ENCODE peak calls at places on chromosomes 5 and 9, in nine cellular contexts. R, B, W, O, E, Y, C, X and J are unnamed samples.

GRCh38 chr5:81194633-81195333 is 38.3 kb upstream of the CKMT2 start:
- DNase-seq in X (peak; percentile 43), C (peak; percentile 83), B (peak; percentile 79), Y (peak; percentile 81), R (peak; percentile 67), E (peak; percentile 83), W (peak; percentile 78), O (no peak), J (peak; percentile 77)

GRCh38 chr5:56607074-56607473 is 208.3 kb upstream of the MAP3K1 start:
- DNase-seq in E (no peak), O (no peak), X (no peak), W (no peak), Y (no peak), R (peak; percentile 40), B (no peak), C (no peak), J (no peak)

GRCh38 chr9:76716270-76716669 is 48.0 kb upstream of the PCA3 start:
- DNase-seq in R (peak; percentile 53), Y (no peak), W (no peak), C (peak; percentile 43), X (no peak), E (no peak), B (no peak), O (no peak), J (no peak)

GRCh38 chr5:138468133-138468965 is 3.1 kb downstream of the EGR1 start:
- DNase-seq in E (no peak), Y (no peak), W (no peak), R (peak; percentile 29), O (no peak), C (peak; percentile 30), X (peak; percentile 41), B (peak; percentile 59), J (no peak)

GRCh38 chr9:19785230-19785629 is 3.6 kb downstream of the SLC24A2 start:
- DNase-seq in O (no peak), W (no peak), X (no peak), C (no peak), R (no peak), E (no peak), B (no peak), Y (no peak), J (no peak)

GRCh38 chr9:35679766-35680330 is 6.1 kb downstream of the CA9 start:
- DNase-seq in O (no peak), C (no peak), E (no peak), Y (no peak), X (no peak), B (no peak), W (no peak), R (peak; percentile 47), J (no peak)

GRCh38 chr5:32854473-32854872 is 143.4 kb downstream of the NPR3 start:
- DNase-seq in R (no peak), W (no peak), B (no peak), Y (no peak), E (no peak), X (no peak), C (no peak), O (no peak), J (no peak)

GRCh38 chr5:68682400-68683152 is 411.2 kb upstream of the SLC30A5 start:
- DNase-seq in X (no peak), C (no peak), B (peak; percentile 67), R (no peak), O (peak; percentile 48), W (no peak), Y (no peak), E (peak; percentile 79), J (no peak)

GRCh38 chr5:141875795-141876627 is 2.2 kb downstream of the PCDH1 start:
- DNase-seq in Y (no peak), C (no peak), W (peak; percentile 54), O (no peak), R (no peak), E (peak; percentile 84), B (no peak), X (no peak), J (no peak)
- H3K4me3 ChIP-seq in Y (peak overlapping the region; percentile 79), C (no peak overlapping the region), W (peak overlapping the region; percentile 40), O (peak overlapping the region; percentile 36), R (no peak overlapping the region), E (peak overlapping the region; percentile 73), B (peak overlapping the region; percentile 64), X (no peak overlapping the region), J (peak overlapping the region; percentile 39)

GRCh38 chr5:60688980-60689379 is 11.0 kb downstream of the DEPDC1B start:
- DNase-seq in R (no peak), Y (no peak), O (no peak), E (no peak), X (no peak), C (no peak), B (no peak), W (no peak), J (no peak)

GRCh38 chr5:60685028-60685427 is 14.9 kb downstream of the DEPDC1B start:
- DNase-seq in E (no peak), X (no peak), B (no peak), Y (no peak), C (no peak), O (no peak), W (no peak), R (no peak), J (no peak)

GRCh38 chr5:60686164-60686563 is 13.8 kb downstream of the DEPDC1B start:
- DNase-seq in W (no peak), O (no peak), X (no peak), R (no peak), B (no peak), Y (no peak), C (no peak), E (no peak), J (no peak)

GRCh38 chr5:60685700-60686099 is 14.3 kb downstream of the DEPDC1B start:
- DNase-seq in E (no peak), X (no peak), B (no peak), W (no peak), Y (no peak), R (no peak), O (no peak), C (no peak), J (no peak)

DNA sequence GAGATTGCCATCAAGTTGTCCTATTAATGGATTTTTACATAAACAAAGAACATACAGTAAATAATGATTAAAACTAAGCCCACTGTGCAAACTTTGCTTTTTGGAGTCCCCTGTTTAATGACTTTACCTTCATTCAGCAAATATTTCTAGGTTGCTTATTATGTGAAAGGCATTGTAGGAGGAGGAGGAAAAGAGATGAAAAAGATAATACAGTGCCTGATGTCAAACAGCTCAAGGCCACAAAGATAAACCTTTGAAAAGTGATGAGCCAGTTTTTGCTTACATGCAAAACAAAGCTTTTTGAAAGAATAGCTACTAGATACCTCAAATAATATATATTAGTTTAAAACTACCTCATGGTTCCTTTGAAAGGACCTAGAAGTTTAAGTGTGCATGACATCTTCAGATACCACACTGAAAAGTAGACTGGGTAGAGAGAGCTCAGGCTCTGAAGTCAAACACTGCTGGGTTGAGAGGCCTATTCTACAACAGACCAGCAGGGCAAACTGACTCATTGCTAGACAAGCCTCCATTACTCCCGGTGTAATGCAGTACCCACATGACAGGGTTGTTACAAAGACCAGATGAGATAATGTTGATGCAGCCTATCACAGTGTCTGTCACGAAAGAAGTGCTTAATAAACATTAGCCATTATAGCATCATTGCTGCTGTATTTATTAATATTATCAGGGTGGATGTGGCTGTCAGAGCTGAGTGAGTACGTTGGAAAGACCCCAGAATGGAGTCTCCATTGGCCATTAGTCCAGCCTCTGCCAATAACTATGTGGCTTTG is 11.8 kb downstream of the DEPDC1B start:
- DNase-seq in C (peak; percentile 51), Y (no peak), W (no peak), R (peak; percentile 50), O (peak; percentile 16), E (no peak), B (peak; percentile 75), X (peak; percentile 34), J (no peak)
- TF ChIP-seq CTCF in C (peak; percentile 63), Y (no peak), W (no peak), R (peak; percentile 59), O (peak; percentile 46), E (peak; percentile 31), B (peak; percentile 16), X (peak; percentile 65), J (no peak)

GRCh38 chr5:43647789-43648188 is 44.8 kb downstream of the NNT start:
- DNase-seq in W (no peak), R (no peak), O (no peak), E (no peak), C (no peak), B (no peak), X (no peak), Y (no peak), J (no peak)

GRCh38 chr5:43649256-43649655 is 46.3 kb downstream of the NNT start:
- DNase-seq in X (no peak), R (peak; percentile 78), C (peak; percentile 79), Y (no peak), E (no peak), B (no peak), W (no peak), O (no peak), J (no peak)

GRCh38 chr5:43652537-43653302 is 49.7 kb downstream of the NNT start:
- DNase-seq in X (no peak), O (no peak), E (no peak), W (no peak), B (no peak), Y (peak; percentile 41), C (no peak), R (no peak), J (no peak)

GRCh38 chr5:43646997-43647396 is 44.0 kb downstream of the NNT start:
- DNase-seq in C (peak; percentile 32), W (no peak), Y (no peak), X (no peak), O (no peak), B (peak; percentile 8), R (no peak), E (no peak), J (no peak)

DNA sequence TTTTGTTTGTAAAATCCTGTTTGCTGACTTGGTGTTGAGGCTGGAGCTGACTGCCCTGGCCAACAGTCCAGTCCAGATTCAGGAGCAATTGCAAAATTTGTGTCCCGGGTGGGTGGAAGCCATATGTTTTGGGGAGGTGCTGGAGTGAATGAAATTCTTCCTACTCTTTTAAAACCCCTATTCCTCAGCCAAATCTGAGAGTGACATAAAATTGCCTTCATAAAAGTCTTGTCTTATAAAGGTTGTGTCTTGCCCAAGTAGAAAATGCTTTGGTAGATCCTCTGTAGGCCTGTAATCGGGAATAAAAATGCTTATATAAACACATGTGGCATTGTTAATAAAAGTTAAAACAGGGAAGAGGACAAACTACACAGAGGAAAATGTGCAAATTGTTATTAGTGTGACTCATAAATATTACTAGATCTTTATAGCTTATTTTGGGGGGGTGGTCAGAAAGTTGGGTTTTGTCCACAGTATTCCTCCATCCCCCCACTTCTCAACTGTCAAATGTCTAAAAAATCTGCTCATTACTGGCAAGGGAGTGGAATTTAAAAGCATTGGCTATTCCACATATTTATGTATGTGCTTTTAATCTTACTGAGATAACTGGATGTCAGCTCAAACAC is 45.6 kb downstream of the NNT start:
- DNase-seq in Y (no peak), E (no peak), W (no peak), B (no peak), R (no peak), C (no peak), O (no peak), X (no peak), J (peak; percentile 51)
- H3K4me3 ChIP-seq in Y (no peak overlapping the region), E (no peak overlapping the region), W (no peak overlapping the region), B (no peak overlapping the region), R (no peak overlapping the region), C (no peak overlapping the region), O (no peak overlapping the region), X (no peak overlapping the region), J (no peak overlapping the region)

GRCh38 chr5:160118349-160119141 is 705 bp downstream of the PWWP2A start:
- DNase-seq in C (no peak), O (no peak), R (no peak), W (peak; percentile 49), X (no peak), E (peak; percentile 55), Y (peak; percentile 54), B (peak; percentile 9), J (peak; percentile 91)

GRCh38 chr5:160116991-160117390 is 2.3 kb downstream of the PWWP2A start:
- DNase-seq in X (no peak), O (no peak), R (no peak), E (no peak), B (no peak), W (no peak), Y (no peak), C (no peak), J (peak; percentile 64)

GRCh38 chr5:160119142-160119904 is at the start of gene PWWP2A:
- DNase-seq in Y (peak; percentile 99), B (peak; percentile 100), W (peak; percentile 99), O (peak; percentile 100), X (peak; percentile 100), R (peak; percentile 100), E (peak; percentile 100), C (peak; percentile 100), J (peak; percentile 100)

GRCh38 chr5:160119905-160120266 is 636 bp upstream of the PWWP2A start:
- DNase-seq in W (no peak), C (no peak), R (no peak), B (no peak), E (no peak), O (no peak), Y (no peak), X (no peak), J (no peak)
- TF ChIP-seq CTCF in W (peak; percentile 40), C (peak; percentile 12), R (peak; percentile 27), B (no peak), E (peak; percentile 24), O (no peak), Y (peak; percentile 23), X (peak; percentile 33), J (no peak)